ENCODE peak calls at places on chromosomes 13 and 19, in nine cellular contexts. One of them, this sample, is unnamed. For H3K4me1, the result is how much of the 10 kb centered on the place peaks cover.

GRCh38 chr13:43572601-43573360 is 214.0 kb downstream of the ENOX1 start:
- DNase-seq in heart right ventricle: no peak
- DNase-seq in H9: no peak
- DNase-seq in fibroblast of lung: no peak
- DNase-seq in transverse colon: no peak
- DNase-seq in tibial nerve: no peak
- DNase-seq in colonic mucosa: no peak
- DNase-seq in effector memory CD4-positive, alpha-beta T cell: no peak
- DNase-seq in aorta: no peak
- DNase-seq in this sample: no peak

GRCh38 chr13:40780822-40781401 is 8.5 kb upstream of the SLC25A15 start:
- DNase-seq in heart right ventricle: no peak
- DNase-seq in transverse colon: no peak
- DNase-seq in fibroblast of lung: peak
- DNase-seq in tibial nerve: no peak
- DNase-seq in colonic mucosa: no peak
- DNase-seq in effector memory CD4-positive, alpha-beta T cell: no peak
- DNase-seq in aorta: no peak
- DNase-seq in H9: peak
- DNase-seq in this sample: no peak

GRCh38 chr13:70324519-70324918 is 216.3 kb upstream of the KLHL1 start:
- DNase-seq in H9: no peak
- DNase-seq in transverse colon: no peak
- DNase-seq in tibial nerve: no peak
- DNase-seq in effector memory CD4-positive, alpha-beta T cell: no peak
- DNase-seq in colonic mucosa: peak
- DNase-seq in aorta: no peak
- DNase-seq in heart right ventricle: no peak
- DNase-seq in fibroblast of lung: no peak
- DNase-seq in this sample: no peak

GRCh38 chr13:41188584-41188983 is 5.8 kb downstream of the KBTBD7 start:
- DNase-seq in effector memory CD4-positive, alpha-beta T cell: no peak
- DNase-seq in fibroblast of lung: peak
- DNase-seq in colonic mucosa: no peak
- DNase-seq in aorta: no peak
- DNase-seq in transverse colon: no peak
- DNase-seq in tibial nerve: no peak
- DNase-seq in heart right ventricle: no peak
- DNase-seq in H9: no peak
- DNase-seq in this sample: no peak

GRCh38 chr19:2618611-2619010 is 83.9 kb downstream of the GNG7 start:
- DNase-seq in H9: no peak
- DNase-seq in transverse colon: peak
- DNase-seq in tibial nerve: peak
- DNase-seq in heart right ventricle: peak
- DNase-seq in fibroblast of lung: peak
- DNase-seq in aorta: peak
- DNase-seq in effector memory CD4-positive, alpha-beta T cell: peak
- DNase-seq in colonic mucosa: peak
- DNase-seq in this sample: peak

GRCh38 chr19:674282-675151 is 1.7 kb upstream of the FSTL3 start:
- DNase-seq in tibial nerve: no peak
- DNase-seq in effector memory CD4-positive, alpha-beta T cell: no peak
- DNase-seq in aorta: no peak
- DNase-seq in fibroblast of lung: no peak
- DNase-seq in H9: no peak
- DNase-seq in heart right ventricle: no peak
- DNase-seq in transverse colon: no peak
- DNase-seq in colonic mucosa: no peak
- DNase-seq in this sample: no peak

GRCh38 chr13:111212517-111212873 is 97.4 kb downstream of the ARHGEF7 start:
- DNase-seq in fibroblast of lung: no peak
- DNase-seq in effector memory CD4-positive, alpha-beta T cell: no peak
- DNase-seq in colonic mucosa: no peak
- DNase-seq in heart right ventricle: no peak
- DNase-seq in transverse colon: no peak
- DNase-seq in tibial nerve: no peak
- DNase-seq in H9: no peak
- DNase-seq in aorta: no peak
- DNase-seq in this sample: no peak

GRCh38 chr13:67224148-67224846 is 5.8 kb downstream of the PCDH9 start:
- DNase-seq in transverse colon: peak
- DNase-seq in effector memory CD4-positive, alpha-beta T cell: no peak
- DNase-seq in colonic mucosa: peak
- DNase-seq in H9: peak
- DNase-seq in tibial nerve: peak
- DNase-seq in fibroblast of lung: peak
- DNase-seq in aorta: peak
- DNase-seq in heart right ventricle: peak
- DNase-seq in this sample: peak

GRCh38 chr19:47176071-47176626 is 45.5 kb downstream of the SAE1 start:
- DNase-seq in transverse colon: no peak
- DNase-seq in heart right ventricle: no peak
- DNase-seq in tibial nerve: no peak
- DNase-seq in fibroblast of lung: peak
- DNase-seq in effector memory CD4-positive, alpha-beta T cell: no peak
- DNase-seq in colonic mucosa: no peak
- DNase-seq in aorta: no peak
- DNase-seq in H9: no peak
- DNase-seq in this sample: no peak

GRCh38 chr19:11480081-11480926 is 542 bp downstream of the ELAVL3 start:
- DNase-seq in effector memory CD4-positive, alpha-beta T cell: no peak
- DNase-seq in transverse colon: no peak
- DNase-seq in fibroblast of lung: no peak
- DNase-seq in H9: no peak
- DNase-seq in tibial nerve: no peak
- DNase-seq in colonic mucosa: no peak
- DNase-seq in aorta: peak
- DNase-seq in heart right ventricle: no peak
- DNase-seq in this sample: peak

GRCh38 chr13:43346427-43346826 is 323.0 kb downstream of the DNAJC15 start:
- DNase-seq in fibroblast of lung: no peak
- DNase-seq in colonic mucosa: no peak
- DNase-seq in effector memory CD4-positive, alpha-beta T cell: no peak
- DNase-seq in heart right ventricle: no peak
- DNase-seq in H9: no peak
- DNase-seq in aorta: no peak
- DNase-seq in transverse colon: no peak
- DNase-seq in tibial nerve: no peak
- DNase-seq in this sample: no peak

GRCh38 chr19:1567116-1567847 is 843 bp downstream of the MEX3D start:
- DNase-seq in aorta: peak
- DNase-seq in fibroblast of lung: no peak
- DNase-seq in transverse colon: peak
- DNase-seq in effector memory CD4-positive, alpha-beta T cell: no peak
- DNase-seq in colonic mucosa: peak
- DNase-seq in H9: no peak
- DNase-seq in heart right ventricle: no peak
- DNase-seq in tibial nerve: no peak
- DNase-seq in this sample: no peak

GRCh38 chr13:35621989-35622388 is 145.5 kb upstream of the MAB21L1 start:
- DNase-seq in transverse colon: no peak
- DNase-seq in heart right ventricle: no peak
- DNase-seq in effector memory CD4-positive, alpha-beta T cell: no peak
- DNase-seq in H9: no peak
- DNase-seq in colonic mucosa: no peak
- DNase-seq in tibial nerve: no peak
- DNase-seq in fibroblast of lung: no peak
- DNase-seq in aorta: no peak
- DNase-seq in this sample: no peak

GRCh38 chr13:33352023-33352422 is 66.5 kb upstream of the STARD13 start:
- DNase-seq in tibial nerve: no peak
- DNase-seq in H9: no peak
- DNase-seq in fibroblast of lung: no peak
- DNase-seq in effector memory CD4-positive, alpha-beta T cell: no peak
- DNase-seq in transverse colon: no peak
- DNase-seq in colonic mucosa: no peak
- DNase-seq in aorta: no peak
- DNase-seq in heart right ventricle: no peak
- DNase-seq in this sample: no peak

GRCh38 chr13:21310220-21310619 is 133.8 kb downstream of the MRPL57 start:
- DNase-seq in effector memory CD4-positive, alpha-beta T cell: no peak
- DNase-seq in tibial nerve: no peak
- DNase-seq in aorta: no peak
- DNase-seq in H9: no peak
- DNase-seq in fibroblast of lung: no peak
- DNase-seq in transverse colon: no peak
- DNase-seq in heart right ventricle: no peak
- DNase-seq in colonic mucosa: no peak
- DNase-seq in this sample: no peak

GRCh38 chr13:21309542-21310172 is 133.2 kb downstream of the MRPL57 start:
- DNase-seq in heart right ventricle: no peak
- DNase-seq in tibial nerve: no peak
- DNase-seq in colonic mucosa: no peak
- DNase-seq in H9: no peak
- DNase-seq in aorta: no peak
- DNase-seq in transverse colon: no peak
- DNase-seq in effector memory CD4-positive, alpha-beta T cell: no peak
- DNase-seq in fibroblast of lung: no peak
- DNase-seq in this sample: no peak

DNA sequence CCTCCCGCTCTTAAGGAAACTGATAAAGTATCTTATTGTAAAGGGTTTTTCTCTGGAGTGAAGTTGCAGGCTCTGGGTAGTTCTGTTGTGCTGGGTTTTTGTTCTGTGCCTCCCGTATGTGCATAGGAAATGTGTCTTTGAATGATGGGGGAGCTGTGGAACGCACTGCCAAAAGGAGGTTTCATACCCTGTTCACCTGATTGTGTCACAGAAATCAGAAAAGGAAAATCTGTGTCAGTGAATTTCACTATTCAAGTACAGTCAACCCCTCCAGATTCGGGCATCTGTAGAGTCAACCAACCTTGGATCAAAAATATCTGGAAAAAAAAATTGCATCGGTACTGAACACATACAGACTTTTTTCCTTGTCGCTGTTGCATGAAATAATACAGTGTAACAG is 127.8 kb downstream of the MRPL57 start:
- DNase-seq in heart right ventricle: no peak
- DNase-seq in aorta: no peak
- DNase-seq in fibroblast of lung: no peak
- DNase-seq in H9: no peak
- DNase-seq in effector memory CD4-positive, alpha-beta T cell: no peak
- DNase-seq in colonic mucosa: no peak
- DNase-seq in transverse colon: no peak
- DNase-seq in tibial nerve: no peak
- DNase-seq in this sample: no peak
- H3K27ac ChIP-seq in heart right ventricle: no peak
- H3K27ac ChIP-seq in aorta: no peak
- H3K27ac ChIP-seq in fibroblast of lung: no peak
- H3K27ac ChIP-seq in H9: no peak
- H3K27ac ChIP-seq in effector memory CD4-positive, alpha-beta T cell: no peak
- H3K27ac ChIP-seq in colonic mucosa: no peak
- H3K27ac ChIP-seq in transverse colon: no peak
- H3K27ac ChIP-seq in tibial nerve: no peak
- H3K27ac ChIP-seq in this sample: no peak

DNA sequence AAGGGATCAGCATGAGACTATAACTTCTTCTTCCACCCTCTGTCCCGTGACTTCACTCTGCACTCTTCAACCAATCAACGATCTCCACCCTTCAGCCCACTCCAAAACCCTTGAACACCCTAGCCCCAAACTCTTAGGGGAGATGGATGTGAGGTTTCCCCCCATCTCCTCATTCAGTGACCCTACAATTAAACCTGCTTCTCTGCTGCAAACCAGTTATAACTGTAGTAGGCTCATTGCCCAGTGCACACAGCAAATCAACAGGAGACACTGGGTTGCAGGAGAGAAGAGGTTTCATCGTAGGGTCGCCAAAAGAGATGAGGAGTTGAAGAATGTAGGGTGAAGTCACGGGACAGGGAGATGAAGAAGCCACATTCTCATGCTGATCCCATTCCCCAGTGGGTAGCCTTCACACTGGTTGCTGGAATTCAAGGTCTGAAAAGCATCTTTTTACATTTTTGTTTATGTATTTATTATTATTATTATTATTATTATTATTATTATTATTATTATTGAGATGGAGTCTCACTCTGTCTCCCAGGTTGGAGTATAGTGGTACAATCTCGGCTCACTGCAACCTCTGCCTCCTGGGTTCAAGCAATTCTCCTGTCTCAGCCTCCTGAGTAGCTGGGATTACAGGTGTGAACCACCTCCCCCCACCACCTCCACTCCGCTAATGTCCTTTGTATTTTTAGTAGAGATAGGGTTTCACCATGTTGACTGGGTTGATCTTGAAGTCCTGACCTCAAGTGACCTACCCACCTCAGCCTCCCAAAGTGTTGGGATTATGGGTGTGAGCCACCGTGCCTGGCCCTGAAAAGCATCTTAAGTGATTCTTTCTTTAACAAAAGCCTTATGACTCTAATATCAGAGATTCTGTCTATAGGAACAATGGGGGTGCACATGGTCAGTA is 5.8 kb upstream of the CYP2S1 start:
- DNase-seq in transverse colon: no peak
- DNase-seq in fibroblast of lung: no peak
- DNase-seq in H9: no peak
- DNase-seq in aorta: no peak
- DNase-seq in tibial nerve: no peak
- DNase-seq in heart right ventricle: no peak
- DNase-seq in effector memory CD4-positive, alpha-beta T cell: no peak
- DNase-seq in colonic mucosa: no peak
- DNase-seq in this sample: no peak
- H3K4me1 ChIP-seq in transverse colon: under half
- H3K4me1 ChIP-seq in fibroblast of lung: under half
- H3K4me1 ChIP-seq in H9: under half
- H3K4me1 ChIP-seq in aorta: under half
- H3K4me1 ChIP-seq in tibial nerve: under half
- H3K4me1 ChIP-seq in heart right ventricle: under half
- H3K4me1 ChIP-seq in effector memory CD4-positive, alpha-beta T cell: under half
- H3K4me1 ChIP-seq in colonic mucosa: under half
- H3K4me1 ChIP-seq in this sample: under half

DNA sequence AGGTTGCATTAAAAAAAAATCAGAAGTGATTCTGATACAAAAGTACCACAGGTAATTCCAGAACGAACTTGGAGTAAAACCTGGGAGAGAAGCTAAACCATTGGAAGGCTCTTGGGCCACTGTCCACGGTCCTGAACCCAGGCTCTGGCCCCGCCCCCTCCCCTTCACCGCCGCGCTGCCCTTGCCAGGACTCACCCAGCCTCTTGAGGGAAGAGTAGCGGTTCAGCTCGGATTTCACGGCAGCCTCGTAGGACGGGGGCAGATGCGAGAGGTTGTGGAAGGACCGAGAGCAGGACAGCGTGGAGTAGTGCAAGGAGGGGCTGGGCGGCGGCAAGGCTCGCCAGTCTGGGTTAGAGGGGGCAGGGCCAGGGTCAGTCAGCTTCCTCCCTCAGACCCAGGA is 5.7 kb downstream of the SHISA7 start:
- DNase-seq in H9: peak
- DNase-seq in transverse colon: no peak
- DNase-seq in aorta: no peak
- DNase-seq in heart right ventricle: peak
- DNase-seq in fibroblast of lung: peak
- DNase-seq in effector memory CD4-positive, alpha-beta T cell: no peak
- DNase-seq in colonic mucosa: peak
- DNase-seq in tibial nerve: no peak
- DNase-seq in this sample: peak
- H3K27ac ChIP-seq in H9: no peak
- H3K27ac ChIP-seq in transverse colon: no peak
- H3K27ac ChIP-seq in aorta: no peak
- H3K27ac ChIP-seq in heart right ventricle: no peak
- H3K27ac ChIP-seq in fibroblast of lung: no peak
- H3K27ac ChIP-seq in effector memory CD4-positive, alpha-beta T cell: no peak
- H3K27ac ChIP-seq in colonic mucosa: no peak
- H3K27ac ChIP-seq in tibial nerve: no peak
- H3K27ac ChIP-seq in this sample: no peak

GRCh38 chr19:48874309-48875135 is 2.3 kb downstream of the PPP1R15A start:
- DNase-seq in aorta: peak
- DNase-seq in fibroblast of lung: no peak
- DNase-seq in transverse colon: peak
- DNase-seq in H9: no peak
- DNase-seq in tibial nerve: peak
- DNase-seq in effector memory CD4-positive, alpha-beta T cell: peak
- DNase-seq in heart right ventricle: no peak
- DNase-seq in colonic mucosa: peak
- DNase-seq in this sample: no peak
- H3K4me1 ChIP-seq in aorta: under half
- H3K4me1 ChIP-seq in fibroblast of lung: under half
- H3K4me1 ChIP-seq in transverse colon: under half
- H3K4me1 ChIP-seq in H9: under half
- H3K4me1 ChIP-seq in tibial nerve: half or more
- H3K4me1 ChIP-seq in effector memory CD4-positive, alpha-beta T cell: under half
- H3K4me1 ChIP-seq in heart right ventricle: under half
- H3K4me1 ChIP-seq in colonic mucosa: under half
- H3K4me1 ChIP-seq in this sample: half or more